ENCODE peak calls at places on chromosome 4, in eight cellular contexts. Y, B, P, Q, M, X, H and R are unnamed samples.
A peak's percentile ranks its signal among the peaks of the same experiment; 100 is the strongest.

GRCh38 chr4:107166181-107166580 is 130.1 kb upstream of the DKK2 start:
- DNase-seq in Y (no peak), B (no peak), P (no peak), Q (no peak), M (no peak), X (no peak), H (no peak), R (no peak)

GRCh38 chr4:121702136-121702535 is 5.4 kb upstream of the ANXA5 start:
- DNase-seq in Y (no peak), B (no peak), P (no peak), Q (no peak), M (no peak), X (no peak), H (no peak), R (no peak)

GRCh38 chr4:173834151-173834550 is 304.1 kb upstream of the HAND2 start:
- DNase-seq in Y (no peak), B (no peak), P (peak; percentile 20), Q (no peak), M (no peak), X (no peak), H (no peak), R (no peak)

GRCh38 chr4:120071192-120071795 is 4.6 kb upstream of the MAD2L1 start:
- DNase-seq in Y (no peak), B (no peak), P (peak; percentile 69), Q (no peak), M (peak; percentile 13), X (peak; percentile 37), H (peak; percentile 63), R (peak; percentile 18)

GRCh38 chr4:22237155-22237751 is 278.6 kb downstream of the ADGRA3 start:
- DNase-seq in Y (peak; percentile 1), B (no peak), P (peak; percentile 13), Q (peak; percentile 17), M (no peak), X (no peak), H (peak; percentile 35), R (peak; percentile 24)

GRCh38 chr4:158777423-158777822 is 8.6 kb downstream of the FNIP2 start:
- DNase-seq in Y (no peak), B (no peak), P (no peak), Q (no peak), M (no peak), X (no peak), H (no peak), R (no peak)

GRCh38 chr4:40046311-40046980 is 10.2 kb upstream of the N4BP2 start:
- DNase-seq in Y (no peak), B (no peak), P (peak; percentile 83), Q (no peak), M (no peak), X (peak; percentile 62), H (no peak), R (peak; percentile 42)

GRCh38 chr4:60313616-60314015 is 886.5 kb upstream of the ADGRL3 start:
- DNase-seq in Y (no peak), B (no peak), P (no peak), Q (no peak), M (no peak), X (no peak), H (no peak), R (no peak)

GRCh38 chr4:2341261-2341841 is 77.1 kb downstream of the ZFYVE28 start:
- DNase-seq in Y (no peak), B (no peak), P (no peak), Q (peak; percentile 7), M (peak; percentile 31), X (peak; percentile 24), H (no peak), R (no peak)

GRCh38 chr4:176910646-176911045 is 117.9 kb upstream of the VEGFC start:
- DNase-seq in Y (no peak), B (no peak), P (no peak), Q (no peak), M (no peak), X (no peak), H (no peak), R (no peak)

GRCh38 chr4:95638920-95639501 is 90.2 kb upstream of the UNC5C start:
- DNase-seq in Y (no peak), B (no peak), P (no peak), Q (no peak), M (no peak), X (no peak), H (no peak), R (no peak)